ENCODE peak calls at places on chromosomes 1 and 21, in four cellular contexts. O is HFF-Myc, M is GM06990, I is prostate gland. F is an unnamed sample.

GRCh38 chr1:206898089-206898908 is 1.1 kb downstream of the IL24 start:
- DNase-seq in O (no peak), M (no peak), I (no peak), F (no peak)

GRCh38 chr1:55060133-55060999 is 21.0 kb downstream of the PCSK9 start:
- DNase-seq in O (no peak), M (no peak), I (no peak), F (no peak)

GRCh38 chr1:226708967-226709396 is 30.1 kb downstream of the ITPKB start:
- DNase-seq in O (no peak), M (no peak), I (no peak), F (no peak)

GRCh38 chr1:160046494-160047115 is 14.8 kb upstream of the PIGM start:
- DNase-seq in O (no peak), M (peak), I (peak), F (no peak)

GRCh38 chr1:68207129-68207689 is 25.1 kb downstream of the WLS start:
- DNase-seq in O (no peak), M (no peak), I (no peak), F (no peak)

GRCh38 chr1:32489774-32490454 is 25.0 kb downstream of the ZBTB8B start:
- DNase-seq in O (no peak), M (no peak), I (no peak), F (no peak)

GRCh38 chr1:62753031-62753965 is 30.6 kb upstream of the ATG4C start:
- DNase-seq in O (no peak), M (no peak), I (no peak), F (no peak)

GRCh38 chr1:77316006-77316405 is 34.2 kb downstream of the AK5 start:
- DNase-seq in O (no peak), M (no peak), I (no peak), F (no peak)

GRCh38 chr21:44354001-44354405 is 582 bp downstream of the TRPM2 start:
- DNase-seq in O (no peak), M (no peak), I (no peak), F (no peak)

GRCh38 chr1:183138301-183138700 is 47.8 kb upstream of the LAMC2 start:
- DNase-seq in O (no peak), M (no peak), I (no peak), F (no peak)

GRCh38 chr1:8889925-8890785 is 11.7 kb upstream of the ENO1 start:
- DNase-seq in O (no peak), M (no peak), I (peak), F (peak)

GRCh38 chr21:32356874-32357395 is 35.9 kb downstream of the URB1 start:
- DNase-seq in O (no peak), M (no peak), I (no peak), F (no peak)

GRCh38 chr21:32240708-32241433 is 38.0 kb downstream of the MIS18A start:
- DNase-seq in O (no peak), M (no peak), I (no peak), F (no peak)

GRCh38 chr21:27423073-27423472 is 456.2 kb upstream of the ADAMTS5 start:
- DNase-seq in O (peak), M (no peak), I (no peak), F (peak)

GRCh38 chr1:182163821-182164223 is 102.3 kb upstream of the ZNF648 start:
- DNase-seq in O (no peak), M (no peak), I (no peak), F (no peak)

GRCh38 chr1:21779613-21780521 is 3.1 kb downstream of the USP48 start:
- DNase-seq in O (no peak), M (peak), I (no peak), F (no peak)

GRCh38 chr1:111912116-111912515 is 77.4 kb downstream of the KCND3 start:
- DNase-seq in O (no peak), M (no peak), I (no peak), F (no peak)

GRCh38 chr1:8416857-8417256 is 98.9 kb downstream of the SLC45A1 start:
- DNase-seq in O (no peak), M (no peak), I (no peak), F (no peak)

GRCh38 chr1:193674292-193674944 is 488.0 kb upstream of the B3GALT2 start:
- DNase-seq in O (no peak), M (no peak), I (no peak), F (no peak)

GRCh38 chr1:30596891-30597290 is 126.5 kb downstream of the MATN1 start:
- DNase-seq in O (no peak), M (no peak), I (no peak), F (no peak)

GRCh38 chr1:229272164-229273158 is 1.6 kb downstream of the RAB4A start:
- DNase-seq in O (no peak), M (no peak), I (peak), F (no peak)

GRCh38 chr1:161215079-161215478 is at the start of gene FCER1G:
- DNase-seq in O (no peak), M (no peak), I (no peak), F (no peak)

GRCh38 chr21:31520506-31521163 is 138.9 kb upstream of the SOD1 start:
- DNase-seq in O (no peak), M (no peak), I (no peak), F (no peak)

GRCh38 chr1:226798427-226799411 is 59.6 kb upstream of the ITPKB start:
- DNase-seq in O (no peak), M (peak), I (no peak), F (no peak)

GRCh38 chr1:98556521-98557158 is 104.9 kb upstream of the SNX7 start:
- DNase-seq in O (peak), M (no peak), I (no peak), F (no peak)

GRCh38 chr1:200916681-200917080 is 22.0 kb downstream of the INAVA start:
- DNase-seq in O (no peak), M (no peak), I (no peak), F (no peak)

GRCh38 chr21:25970254-25970930 is 200.2 kb downstream of the APP start:
- DNase-seq in O (no peak), M (no peak), I (peak), F (no peak)

GRCh38 chr1:153578490-153578889 is 12.8 kb upstream of the S100A2 start:
- DNase-seq in O (no peak), M (no peak), I (no peak), F (no peak)

GRCh38 chr1:34806396-34806795 is 13.6 kb downstream of the GJA4 start:
- DNase-seq in O (no peak), M (no peak), I (no peak), F (no peak)

GRCh38 chr1:119139393-119139792 is 1.1 kb downstream of the WARS2 start:
- DNase-seq in O (no peak), M (peak), I (no peak), F (no peak)

GRCh38 chr21:16007933-16008332 is 278.2 kb downstream of the USP25 start:
- DNase-seq in O (no peak), M (no peak), I (no peak), F (no peak)

GRCh38 chr1:115976062-115976899 is at the start of gene SLC22A15:
- DNase-seq in O (no peak), M (peak), I (peak), F (peak)

GRCh38 chr1:24959623-24959975 is 29.5 kb upstream of the RUNX3 start:
- DNase-seq in O (no peak), M (no peak), I (no peak), F (no peak)

GRCh38 chr1:226956942-226957713 is 17.0 kb downstream of the COQ8A start:
- DNase-seq in O (no peak), M (no peak), I (no peak), F (no peak)

GRCh38 chr1:147757015-147757990 is 3.1 kb downstream of the GJA5 start:
- DNase-seq in O (no peak), M (no peak), I (peak), F (no peak)

GRCh38 chr21:45453308-45453950 is 48.5 kb downstream of the COL18A1 start:
- DNase-seq in O (no peak), M (no peak), I (no peak), F (no peak)
- TF ChIP-seq CTCF in O (no peak), M (no peak), I (no peak), F (no peak)

DNA sequence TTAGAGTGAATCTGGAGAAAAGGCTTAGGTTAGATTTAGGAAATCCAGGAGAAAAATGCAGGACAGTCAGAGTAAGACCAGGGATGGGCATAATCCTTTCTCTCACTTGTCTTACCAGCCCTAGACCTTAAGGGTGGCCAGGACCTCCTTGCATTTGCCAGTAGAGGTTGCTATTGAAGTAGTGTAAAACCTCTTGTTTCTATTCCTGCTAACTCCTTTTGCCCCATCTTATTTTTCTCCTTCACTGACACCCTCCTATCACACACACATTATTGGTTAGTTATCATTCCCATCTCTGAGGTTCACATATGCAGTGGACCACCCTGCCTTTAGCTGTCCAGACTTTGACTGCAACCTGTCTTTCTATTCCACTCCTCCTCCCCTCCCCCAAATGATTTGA is 75.0 kb upstream of the MACF1 start:
- DNase-seq in O (no peak), M (no peak), I (peak), F (no peak)
- TF ChIP-seq CTCF in O (peak), M (peak), I (no peak), F (peak)

DNA sequence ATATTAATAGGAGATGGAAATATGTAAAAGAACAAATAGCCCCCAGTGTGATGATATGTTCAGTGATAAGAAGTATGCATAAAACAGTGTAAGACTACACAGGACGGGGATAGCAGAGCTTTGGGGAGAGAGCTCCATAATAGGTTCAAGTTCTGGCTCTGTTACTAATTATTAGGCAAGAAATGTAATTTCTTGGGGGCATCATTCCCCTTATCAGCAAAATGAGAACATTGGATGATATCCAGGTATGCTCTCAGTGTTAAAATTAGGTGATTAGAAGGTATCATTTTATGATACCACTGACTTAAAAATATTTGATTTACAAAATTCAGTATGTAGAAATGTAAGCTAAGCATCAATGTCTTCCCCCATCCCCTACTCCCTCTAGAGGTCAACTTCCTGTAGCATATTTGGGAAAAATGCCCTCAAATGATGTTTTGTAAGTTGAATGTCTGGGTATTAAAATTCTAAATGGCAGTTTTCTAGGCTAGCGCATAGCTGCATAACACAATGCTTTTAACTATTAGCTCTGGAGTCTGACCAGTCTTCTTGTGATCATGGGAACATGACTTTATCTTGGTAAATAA is 585.7 kb upstream of the CAMK1G start:
- DNase-seq in O (peak), M (no peak), I (no peak), F (no peak)
- TF ChIP-seq CTCF in O (peak), M (peak), I (no peak), F (peak)

GRCh38 chr1:152440635-152441471 is 26.8 kb upstream of the CRNN start:
- DNase-seq in O (peak), M (peak), I (peak), F (peak)
- TF ChIP-seq CTCF in O (peak), M (peak), I (peak), F (peak)

F was measured in AG09319.